ENCODE peak calls at places on chromosomes 5 and 9, in nine cellular contexts. One of them, this sample, is unnamed.

GRCh38 chr9:124320062-124320973 is 62.6 kb downstream of the NEK6 start:
- DNase-seq in NCI-H2171 treated with DMSO at 0.1 percent for 48 hours: peak
- DNase-seq in ascending aorta: no peak
- DNase-seq in HT1080: peak
- DNase-seq in fibroblast of the aortic adventitia: peak
- DNase-seq in T1000: peak
- DNase-seq in T follicular helper cell: no peak
- DNase-seq in midbrain: peak
- DNase-seq in mucosa of gallbladder: peak
- DNase-seq in this sample: peak

GRCh38 chr5:159826351-159827222 is 89.7 kb upstream of the ADRA1B start:
- DNase-seq in HT1080: peak
- DNase-seq in T1000: no peak
- DNase-seq in T follicular helper cell: no peak
- DNase-seq in NCI-H2171 treated with DMSO at 0.1 percent for 48 hours: no peak
- DNase-seq in fibroblast of the aortic adventitia: peak
- DNase-seq in midbrain: no peak
- DNase-seq in mucosa of gallbladder: peak
- DNase-seq in ascending aorta: no peak
- DNase-seq in this sample: no peak

GRCh38 chr5:132751444-132751843 is 4.2 kb downstream of the CCNI2 start:
- DNase-seq in T follicular helper cell: no peak
- DNase-seq in T1000: no peak
- DNase-seq in ascending aorta: no peak
- DNase-seq in mucosa of gallbladder: no peak
- DNase-seq in fibroblast of the aortic adventitia: peak
- DNase-seq in NCI-H2171 treated with DMSO at 0.1 percent for 48 hours: no peak
- DNase-seq in midbrain: no peak
- DNase-seq in HT1080: no peak
- DNase-seq in this sample: no peak

GRCh38 chr9:86500667-86501435 is 146.6 kb upstream of the TUT7 start:
- DNase-seq in ascending aorta: no peak
- DNase-seq in HT1080: peak
- DNase-seq in T1000: peak
- DNase-seq in midbrain: no peak
- DNase-seq in NCI-H2171 treated with DMSO at 0.1 percent for 48 hours: no peak
- DNase-seq in mucosa of gallbladder: no peak
- DNase-seq in fibroblast of the aortic adventitia: peak
- DNase-seq in T follicular helper cell: no peak
- DNase-seq in this sample: no peak

GRCh38 chr9:114487607-114488300 is 17.5 kb downstream of the WHRN start:
- DNase-seq in T follicular helper cell: peak
- DNase-seq in ascending aorta: no peak
- DNase-seq in fibroblast of the aortic adventitia: peak
- DNase-seq in midbrain: peak
- DNase-seq in NCI-H2171 treated with DMSO at 0.1 percent for 48 hours: peak
- DNase-seq in mucosa of gallbladder: peak
- DNase-seq in T1000: peak
- DNase-seq in HT1080: peak
- DNase-seq in this sample: peak

GRCh38 chr5:77211013-77211690 is 672 bp downstream of the PDE8B start:
- DNase-seq in midbrain: no peak
- DNase-seq in ascending aorta: no peak
- DNase-seq in NCI-H2171 treated with DMSO at 0.1 percent for 48 hours: no peak
- DNase-seq in T follicular helper cell: no peak
- DNase-seq in fibroblast of the aortic adventitia: no peak
- DNase-seq in mucosa of gallbladder: no peak
- DNase-seq in T1000: no peak
- DNase-seq in HT1080: no peak
- DNase-seq in this sample: no peak

GRCh38 chr5:33300209-33300742 is 140.5 kb upstream of the TARS1 start:
- DNase-seq in ascending aorta: no peak
- DNase-seq in T1000: no peak
- DNase-seq in T follicular helper cell: no peak
- DNase-seq in midbrain: peak
- DNase-seq in HT1080: no peak
- DNase-seq in NCI-H2171 treated with DMSO at 0.1 percent for 48 hours: no peak
- DNase-seq in fibroblast of the aortic adventitia: peak
- DNase-seq in mucosa of gallbladder: no peak
- DNase-seq in this sample: no peak

GRCh38 chr9:24545285-24545684 is 412 bp downstream of the IZUMO3 start:
- DNase-seq in T1000: no peak
- DNase-seq in fibroblast of the aortic adventitia: no peak
- DNase-seq in HT1080: peak
- DNase-seq in mucosa of gallbladder: no peak
- DNase-seq in NCI-H2171 treated with DMSO at 0.1 percent for 48 hours: no peak
- DNase-seq in ascending aorta: no peak
- DNase-seq in T follicular helper cell: no peak
- DNase-seq in midbrain: no peak
- DNase-seq in this sample: no peak

GRCh38 chr5:80408475-80408875 is 611 bp downstream of the ZFYVE16 start:
- DNase-seq in ascending aorta: no peak
- DNase-seq in mucosa of gallbladder: peak
- DNase-seq in NCI-H2171 treated with DMSO at 0.1 percent for 48 hours: peak
- DNase-seq in T1000: no peak
- DNase-seq in HT1080: peak
- DNase-seq in T follicular helper cell: peak
- DNase-seq in fibroblast of the aortic adventitia: peak
- DNase-seq in midbrain: peak
- DNase-seq in this sample: peak

GRCh38 chr9:105643795-105644194 is 18.5 kb upstream of the TAL2 start:
- DNase-seq in NCI-H2171 treated with DMSO at 0.1 percent for 48 hours: no peak
- DNase-seq in ascending aorta: no peak
- DNase-seq in mucosa of gallbladder: no peak
- DNase-seq in fibroblast of the aortic adventitia: no peak
- DNase-seq in HT1080: no peak
- DNase-seq in T follicular helper cell: no peak
- DNase-seq in midbrain: no peak
- DNase-seq in T1000: no peak
- DNase-seq in this sample: no peak

GRCh38 chr5:136892026-136892425 is 526.7 kb upstream of the TRPC7 start:
- DNase-seq in HT1080: no peak
- DNase-seq in T1000: no peak
- DNase-seq in T follicular helper cell: no peak
- DNase-seq in mucosa of gallbladder: no peak
- DNase-seq in fibroblast of the aortic adventitia: no peak
- DNase-seq in NCI-H2171 treated with DMSO at 0.1 percent for 48 hours: no peak
- DNase-seq in ascending aorta: no peak
- DNase-seq in midbrain: no peak
- DNase-seq in this sample: no peak

GRCh38 chr5:8730194-8730593 is 815.7 kb downstream of the SEMA5A start:
- DNase-seq in NCI-H2171 treated with DMSO at 0.1 percent for 48 hours: no peak
- DNase-seq in midbrain: no peak
- DNase-seq in T follicular helper cell: no peak
- DNase-seq in T1000: no peak
- DNase-seq in mucosa of gallbladder: no peak
- DNase-seq in fibroblast of the aortic adventitia: peak
- DNase-seq in ascending aorta: no peak
- DNase-seq in HT1080: no peak
- DNase-seq in this sample: no peak

GRCh38 chr5:111063709-111064322 is 7.7 kb upstream of the TSLP start:
- DNase-seq in T1000: no peak
- DNase-seq in mucosa of gallbladder: no peak
- DNase-seq in ascending aorta: no peak
- DNase-seq in HT1080: peak
- DNase-seq in fibroblast of the aortic adventitia: peak
- DNase-seq in NCI-H2171 treated with DMSO at 0.1 percent for 48 hours: peak
- DNase-seq in T follicular helper cell: no peak
- DNase-seq in midbrain: no peak
- DNase-seq in this sample: no peak

GRCh38 chr5:88667187-88668141 is 215.5 kb downstream of the MEF2C start:
- DNase-seq in HT1080: no peak
- DNase-seq in midbrain: no peak
- DNase-seq in T1000: no peak
- DNase-seq in T follicular helper cell: no peak
- DNase-seq in fibroblast of the aortic adventitia: no peak
- DNase-seq in NCI-H2171 treated with DMSO at 0.1 percent for 48 hours: peak
- DNase-seq in ascending aorta: no peak
- DNase-seq in mucosa of gallbladder: no peak
- DNase-seq in this sample: peak

This sample was measured in NCI-H524 treated with DMSO at 0.1 percent for 48 hours.